ENCODE peak calls at places on chromosomes 5 and 9, in ten cellular contexts. B is PC-9, E is small intestine, A is tibial artery, I is keratinocyte, C is substantia nigra, D is OCI-LY7, X is IMR-90, P is adrenal gland, H is A549. O is an unnamed sample.

GRCh38 chr9:15510789-15511575 is at the start of gene PSIP1:
- DNase-seq in B (peak; percentile 52), E (peak; percentile 78), A (peak; percentile 58), I (no peak), C (peak; percentile 87), D (peak; percentile 94), X (peak; percentile 75), P (peak; percentile 75), H (peak; percentile 60), O (no peak)

GRCh38 chr5:126961702-126962101 is 68.7 kb downstream of the MARCHF3 start:
- DNase-seq in B (peak; percentile 93), E (no peak), A (no peak), I (peak; percentile 2), C (no peak), D (no peak), X (peak; percentile 66), P (no peak), H (no peak), O (peak; percentile 68)

GRCh38 chr5:74409166-74409706 is 231.3 kb downstream of the ENC1 start:
- DNase-seq in B (no peak), E (no peak), A (no peak), I (no peak), C (no peak), D (no peak), X (no peak), P (no peak), H (no peak), O (no peak)

GRCh38 chr9:22395585-22396205 is 50.9 kb upstream of the DMRTA1 start:
- DNase-seq in B (peak; percentile 61), E (no peak), A (no peak), I (peak; percentile 2), C (no peak), D (no peak), X (peak; percentile 2), P (no peak), H (peak; percentile 6), O (peak; percentile 24)

GRCh38 chr5:91182763-91183162 is 200.4 kb downstream of the ARRDC3 start:
- DNase-seq in B (no peak), E (peak; percentile 16), A (peak; percentile 39), I (no peak), C (no peak), D (peak; percentile 13), X (no peak), P (no peak), H (no peak), O (no peak)

GRCh38 chr9:134641173-134641985 is at the start of gene COL5A1:
- DNase-seq in B (no peak), E (peak; percentile 24), A (peak; percentile 91), I (no peak), C (peak; percentile 52), D (no peak), X (peak; percentile 91), P (peak; percentile 90), H (peak; percentile 84), O (no peak)

GRCh38 chr9:83138422-83139135 is 75.6 kb upstream of the RASEF start:
- DNase-seq in B (no peak), E (peak; percentile 30), A (no peak), I (no peak), C (no peak), D (no peak), X (no peak), P (no peak), H (no peak), O (no peak)

GRCh38 chr9:101369884-101370531 is 14.8 kb downstream of the BAAT start:
- DNase-seq in B (no peak), E (no peak), A (no peak), I (no peak), C (no peak), D (no peak), X (no peak), P (no peak), H (no peak), O (no peak)

GRCh38 chr9:105438136-105438839 is 9.5 kb upstream of the FSD1L start:
- DNase-seq in B (no peak), E (peak; percentile 42), A (no peak), I (no peak), C (no peak), D (no peak), X (peak; percentile 97), P (no peak), H (no peak), O (no peak)

GRCh38 chr9:137664676-137665075 is 45.9 kb downstream of the EHMT1 start:
- DNase-seq in B (no peak), E (peak; percentile 41), A (no peak), I (no peak), C (no peak), D (peak; percentile 49), X (no peak), P (no peak), H (peak; percentile 18), O (no peak)

GRCh38 chr9:123102380-123103113 is 69.1 kb downstream of the GPR21 start:
- DNase-seq in B (peak; percentile 34), E (no peak), A (no peak), I (no peak), C (no peak), D (peak; percentile 48), X (peak; percentile 40), P (no peak), H (no peak), O (no peak)

GRCh38 chr5:2729189-2729588 is 22.3 kb downstream of the IRX2 start:
- DNase-seq in B (no peak), E (no peak), A (no peak), I (no peak), C (no peak), D (no peak), X (no peak), P (no peak), H (no peak), O (no peak)

GRCh38 chr5:2142456-2142954 is 259.8 kb upstream of the IRX4 start:
- DNase-seq in B (no peak), E (no peak), A (no peak), I (no peak), C (no peak), D (no peak), X (no peak), P (no peak), H (no peak), O (no peak)

GRCh38 chr5:115100556-115100955 is 69.2 kb downstream of the TRIM36 start:
- DNase-seq in B (no peak), E (no peak), A (no peak), I (no peak), C (no peak), D (no peak), X (no peak), P (peak; percentile 83), H (no peak), O (no peak)

GRCh38 chr5:142957528-142957927 is 187.4 kb downstream of the ARHGAP26 start:
- DNase-seq in B (no peak), E (no peak), A (no peak), I (no peak), C (no peak), D (no peak), X (no peak), P (no peak), H (no peak), O (no peak)

GRCh38 chr9:89116064-89116817 is 62.4 kb downstream of the SHC3 start:
- DNase-seq in B (no peak), E (no peak), A (no peak), I (no peak), C (no peak), D (no peak), X (peak; percentile 95), P (no peak), H (no peak), O (no peak)
- H3K27ac ChIP-seq in B (no peak overlapping the region), E (no peak overlapping the region), A (no peak overlapping the region), I (no peak overlapping the region), C (no peak overlapping the region), D (no peak overlapping the region), X (peak overlapping the region; percentile 26), P (no peak overlapping the region), H (no peak overlapping the region), O (no peak overlapping the region)

GRCh38 chr5:43514816-43515677 is at the start of gene C5orf34:
- DNase-seq in B (peak; percentile 99), E (peak; percentile 97), A (peak; percentile 98), I (peak; percentile 64), C (peak; percentile 89), D (peak; percentile 97), X (peak; percentile 94), P (peak; percentile 96), H (peak; percentile 98), O (peak; percentile 77)
- H3K27ac ChIP-seq in B (peak within 1 kb of the TSS; percentile 72), E (peak within 1 kb of the TSS; percentile 86), A (peak within 1 kb of the TSS; percentile 87), I (peak within 1 kb of the TSS; percentile 92), C (peak within 1 kb of the TSS; percentile 61), D (peak within 1 kb of the TSS; percentile 86), X (peak within 1 kb of the TSS; percentile 78), P (peak within 1 kb of the TSS; percentile 72), H (peak within 1 kb of the TSS; percentile 84), O (peak within 1 kb of the TSS; percentile 76)

GRCh38 chr9:76891279-76891678 is 14.6 kb downstream of the PRUNE2 start:
- DNase-seq in B (no peak), E (no peak), A (no peak), I (no peak), C (no peak), D (no peak), X (no peak), P (no peak), H (no peak), O (no peak)

GRCh38 chr9:76895186-76895585 is 10.7 kb downstream of the PRUNE2 start:
- DNase-seq in B (no peak), E (no peak), A (no peak), I (no peak), C (no peak), D (no peak), X (peak; percentile 78), P (no peak), H (no peak), O (no peak)

GRCh38 chr9:76893395-76893932 is 12.4 kb downstream of the PRUNE2 start:
- DNase-seq in B (no peak), E (no peak), A (peak; percentile 58), I (no peak), C (peak; percentile 67), D (no peak), X (no peak), P (no peak), H (no peak), O (no peak)

GRCh38 chr9:76894198-76894597 is 11.7 kb downstream of the PRUNE2 start:
- DNase-seq in B (no peak), E (no peak), A (no peak), I (no peak), C (peak; percentile 47), D (no peak), X (no peak), P (no peak), H (no peak), O (no peak)

GRCh38 chr9:76891874-76892273 is 14.0 kb downstream of the PRUNE2 start:
- DNase-seq in B (no peak), E (no peak), A (no peak), I (no peak), C (no peak), D (no peak), X (no peak), P (no peak), H (no peak), O (no peak)
- H3K27ac ChIP-seq in B (no peak overlapping the region), E (no peak overlapping the region), A (peak overlapping the region; percentile 86), I (no peak overlapping the region), C (peak overlapping the region; percentile 90), D (no peak overlapping the region), X (no peak overlapping the region), P (no peak overlapping the region), H (no peak overlapping the region), O (no peak overlapping the region)

DNA sequence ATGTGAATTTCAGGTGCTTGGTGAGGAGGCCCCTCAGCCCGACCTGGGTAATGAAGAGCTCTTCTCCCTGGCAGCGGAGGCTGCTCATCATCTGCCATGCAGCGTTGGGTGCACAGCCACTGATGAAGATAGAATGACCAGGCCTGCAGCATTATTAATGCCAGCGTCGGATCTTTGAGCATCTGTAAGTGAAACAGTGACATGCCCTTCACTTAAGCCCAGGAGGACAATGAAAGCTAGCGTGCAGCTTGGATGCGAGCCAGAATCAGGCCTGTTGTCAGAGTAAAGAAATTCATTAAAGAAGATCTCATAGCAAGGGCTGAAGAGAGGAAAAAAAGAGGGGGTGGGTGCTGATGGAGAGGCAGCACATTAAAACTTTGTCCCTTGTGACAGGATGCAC is 186.1 kb upstream of the MAST4 start:
- DNase-seq in B (no peak), E (no peak), A (no peak), I (no peak), C (no peak), D (no peak), X (no peak), P (no peak), H (no peak), O (no peak)
- H3K27ac ChIP-seq in B (no peak overlapping the region), E (no peak overlapping the region), A (no peak overlapping the region), I (no peak overlapping the region), C (no peak overlapping the region), D (no peak overlapping the region), X (no peak overlapping the region), P (no peak overlapping the region), H (no peak overlapping the region), O (no peak overlapping the region)